ENCODE peak calls at places on chromosomes 4 and X, in ten cellular contexts. U is GM04504; P is thoracic aorta; F is dorsolateral prefrontal cortex; H is SK-N-SH; K is astrocyte; V is effector memory CD4-positive, alpha-beta T cell; X is T-helper 9 cell; O is NCI-H1092; A is Panc1. Z is an unnamed sample.

GRCh38 chr4:21915761-21916160 is 32.8 kb downstream of the KCNIP4 start:
- DNase-seq in A (no peak), O (peak), K (no peak), U (no peak), H (no peak), V (no peak), P (no peak), F (no peak), X (no peak), Z (no peak)

GRCh38 chrX:32582729-32583128 is 628.6 kb downstream of the DMD start:
- DNase-seq in H (no peak), A (no peak), P (no peak), U (no peak), V (no peak), X (no peak), F (no peak), K (no peak), O (no peak), Z (no peak)

GRCh38 chrX:10938371-10938982 is 172.7 kb upstream of the HCCS start:
- DNase-seq in A (no peak), V (no peak), F (no peak), P (no peak), K (no peak), O (no peak), U (no peak), H (no peak), X (no peak), Z (no peak)

GRCh38 chr4:11701978-11702377 is 273.3 kb upstream of the HS3ST1 start:
- DNase-seq in V (no peak), A (no peak), K (no peak), F (no peak), U (no peak), O (no peak), H (no peak), P (no peak), X (no peak), Z (no peak)

GRCh38 chr4:171621646-171622045 is 191.6 kb upstream of the GALNTL6 start:
- DNase-seq in A (no peak), K (no peak), P (no peak), F (no peak), U (no peak), O (no peak), X (no peak), H (no peak), V (no peak), Z (no peak)

GRCh38 chr4:15714616-15715015 is 11.8 kb downstream of the BST1 start:
- DNase-seq in F (no peak), P (no peak), U (no peak), A (no peak), X (no peak), K (peak), V (no peak), H (no peak), O (no peak), Z (no peak)

GRCh38 chr4:148737071-148737470 is 294.9 kb upstream of the NR3C2 start:
- DNase-seq in F (no peak), P (no peak), V (no peak), A (no peak), U (no peak), X (no peak), H (no peak), K (peak), O (no peak), Z (no peak)

GRCh38 chr4:131091896-131092295 is 1995.9 kb downstream of the C4orf33 start:
- DNase-seq in O (peak), U (peak), K (peak), V (no peak), A (no peak), X (no peak), H (peak), F (no peak), P (no peak), Z (no peak)

GRCh38 chr4:73911746-73912145 is 42.6 kb downstream of the CXCL1 start:
- DNase-seq in H (no peak), A (no peak), X (no peak), U (peak), P (no peak), V (no peak), K (no peak), O (no peak), F (no peak), Z (no peak)

GRCh38 chr4:55609393-55609821 is 17.4 kb upstream of the PDCL2 start:
- DNase-seq in P (no peak), F (no peak), U (peak), H (no peak), X (no peak), V (no peak), A (no peak), K (peak), O (no peak), Z (no peak)

GRCh38 chrX:24760601-24761000 is 66.9 kb downstream of the POLA1 start:
- DNase-seq in O (no peak), V (no peak), P (no peak), A (no peak), H (no peak), F (no peak), K (peak), X (no peak), U (peak), Z (no peak)

GRCh38 chrX:78452356-78452755 is 124.9 kb upstream of the CYSLTR1 start:
- DNase-seq in K (no peak), O (no peak), X (no peak), P (no peak), U (no peak), H (no peak), F (no peak), A (no peak), V (no peak), Z (no peak)

GRCh38 chr4:100189820-100190642 is at the start of gene DDIT4L:
- DNase-seq in P (no peak), O (no peak), X (no peak), H (peak), F (peak), V (no peak), A (no peak), K (peak), U (peak), Z (no peak)

GRCh38 chr4:89868261-89868660 is 26.4 kb upstream of the MMRN1 start:
- DNase-seq in O (no peak), A (no peak), X (no peak), K (no peak), U (no peak), H (no peak), F (no peak), V (no peak), P (no peak), Z (no peak)

GRCh38 chrX:154540897-154541535 is 5.6 kb downstream of the G6PD start:
- DNase-seq in O (no peak), A (no peak), F (no peak), X (no peak), P (no peak), U (no peak), K (peak), V (no peak), H (no peak), Z (no peak)